ENCODE peak calls at places on chromosomes 7 and 10, in ten cellular contexts. F is osteocyte, Z is T-helper 17 cell, H is ovary, Q is HEK293T, M is foreskin fibroblast, P is T-helper 1 cell, I is NCI-H2029, T is fibroblast of pulmonary artery, K is skeletal muscle cell. S is an unnamed sample.

GRCh38 chr7:23680417-23681405 is 712 bp downstream of the FAM221A start:
- DNase-seq in Z (peak), M (peak), K (no peak), P (peak), F (no peak), H (peak), I (peak), Q (peak), T (peak), S (peak)

GRCh38 chr10:972763-973162 is 15.5 kb upstream of the GTPBP4 start:
- DNase-seq in F (no peak), T (no peak), P (no peak), Z (no peak), M (no peak), Q (no peak), K (no peak), H (no peak), I (no peak), S (no peak)

GRCh38 chr10:17375936-17376584 is 78.3 kb downstream of the ST8SIA6 start:
- DNase-seq in T (peak), H (no peak), Z (no peak), P (no peak), I (no peak), K (no peak), Q (peak), F (no peak), M (peak), S (peak)

GRCh38 chr10:90642136-90642535 is 215.7 kb downstream of the HTR7 start:
- DNase-seq in K (peak), Z (no peak), Q (no peak), P (no peak), H (no peak), I (no peak), T (peak), M (peak), F (no peak), S (no peak)

GRCh38 chr10:131885391-131886165 is 15.2 kb upstream of the PPP2R2D start:
- DNase-seq in H (peak), Q (peak), Z (peak), K (no peak), P (peak), M (peak), I (no peak), F (peak), T (peak), S (peak)

GRCh38 chr7:158056761-158057160 is 530.9 kb downstream of the PTPRN2 start:
- DNase-seq in T (no peak), F (no peak), M (no peak), Z (no peak), K (no peak), Q (no peak), H (no peak), I (no peak), P (no peak), S (no peak)

GRCh38 chr10:10515479-10516204 is 502.0 kb upstream of the CELF2 start:
- DNase-seq in Q (no peak), T (peak), K (no peak), F (no peak), I (no peak), P (no peak), M (no peak), H (no peak), Z (no peak), S (no peak)

GRCh38 chr10:132670546-132670945 is 115.4 kb downstream of the NKX6-2 start:
- DNase-seq in T (no peak), M (no peak), I (no peak), Q (no peak), F (peak), K (no peak), P (no peak), Z (no peak), H (no peak), S (peak)

GRCh38 chr10:17354781-17355180 is 99.6 kb downstream of the ST8SIA6 start:
- DNase-seq in K (peak), Q (no peak), H (no peak), Z (no peak), I (no peak), M (peak), T (peak), P (no peak), F (no peak), S (no peak)

GRCh38 chr7:151494569-151495284 is 25.0 kb downstream of the RHEB start:
- DNase-seq in M (no peak), H (no peak), K (no peak), F (no peak), Q (no peak), P (no peak), Z (no peak), I (no peak), T (no peak), S (no peak)

GRCh38 chr10:26821699-26822542 is 38.8 kb downstream of the ABI1 start:
- DNase-seq in M (peak), H (no peak), F (no peak), K (no peak), T (no peak), Q (no peak), P (no peak), I (no peak), Z (no peak), S (no peak)

GRCh38 chr10:30433286-30433778 is 652 bp upstream of the MAP3K8 start:
- DNase-seq in H (peak), P (no peak), I (no peak), Z (peak), T (peak), Q (peak), K (no peak), M (peak), F (peak), S (peak)

GRCh38 chr10:79185067-79185774 is 116.5 kb downstream of the ZMIZ1 start:
- DNase-seq in M (peak), F (no peak), H (peak), Z (no peak), I (no peak), Q (no peak), P (no peak), T (no peak), K (no peak), S (no peak)

S was measured in glutamatergic neuron.